ENCODE peak calls at places on chromosome 13, in eight cellular contexts. D, V, T, X, U, P, B and F are unnamed samples.
A peak's percentile ranks its signal among the peaks of the same experiment; 100 is the strongest.

GRCh38 chr13:113777311-113778260 is 18.6 kb downstream of the TMEM255B start:
- DNase-seq in D (no peak), V (no peak), T (no peak), X (no peak), U (no peak), P (peak; percentile 22), B (no peak), F (peak; percentile 25)

GRCh38 chr13:110517505-110518149 is 43.9 kb downstream of the RAB20 start:
- DNase-seq in D (no peak), V (no peak), T (no peak), X (no peak), U (no peak), P (peak; percentile 40), B (no peak), F (no peak)

GRCh38 chr13:37094840-37095239 is 10.6 kb downstream of the CSNK1A1L start:
- DNase-seq in D (no peak), V (no peak), T (no peak), X (no peak), U (no peak), P (no peak), B (no peak), F (peak; percentile 25)

GRCh38 chr13:23993439-23993980 is 96.2 kb upstream of the C1QTNF9B start:
- DNase-seq in D (no peak), V (no peak), T (no peak), X (no peak), U (no peak), P (no peak), B (no peak), F (no peak)

GRCh38 chr13:71610876-71611275 is 256.1 kb downstream of the DACH1 start:
- DNase-seq in D (no peak), V (no peak), T (no peak), X (no peak), U (no peak), P (no peak), B (no peak), F (peak; percentile 80)

GRCh38 chr13:33213797-33214196 is 71.8 kb downstream of the STARD13 start:
- DNase-seq in D (no peak), V (no peak), T (no peak), X (no peak), U (no peak), P (peak; percentile 50), B (no peak), F (no peak)

GRCh38 chr13:77434289-77434688 is 101.2 kb upstream of the SCEL start:
- DNase-seq in D (no peak), V (no peak), T (no peak), X (no peak), U (no peak), P (no peak), B (no peak), F (no peak)

GRCh38 chr13:40464349-40464748 is 202.1 kb downstream of the FOXO1 start:
- DNase-seq in D (no peak), V (no peak), T (no peak), X (no peak), U (no peak), P (no peak), B (no peak), F (no peak)

GRCh38 chr13:51645154-51645650 is 60.9 kb downstream of the WDFY2 start:
- DNase-seq in D (no peak), V (no peak), T (no peak), X (no peak), U (no peak), P (peak; percentile 85), B (no peak), F (peak; percentile 95)

GRCh38 chr13:52738719-52739467 is 727 bp downstream of the CNMD start:
- DNase-seq in D (no peak), V (no peak), T (no peak), X (no peak), U (no peak), P (no peak), B (no peak), F (no peak)

GRCh38 chr13:80945328-80945727 is 604.4 kb upstream of the SPRY2 start:
- DNase-seq in D (no peak), V (no peak), T (no peak), X (no peak), U (peak; percentile 16), P (no peak), B (no peak), F (no peak)

GRCh38 chr13:48561461-48562224 is 28.8 kb upstream of the RCBTB2 start:
- DNase-seq in D (no peak), V (no peak), T (no peak), X (no peak), U (no peak), P (no peak), B (no peak), F (peak; percentile 49)

GRCh38 chr13:100808330-100808729 is 133.7 kb upstream of the TMTC4 start:
- DNase-seq in D (no peak), V (no peak), T (no peak), X (no peak), U (no peak), P (no peak), B (no peak), F (no peak)

GRCh38 chr13:112928958-112929777 is 39.8 kb upstream of the MCF2L start:
- DNase-seq in D (no peak), V (no peak), T (no peak), X (no peak), U (no peak), P (peak; percentile 47), B (no peak), F (peak; percentile 59)

GRCh38 chr13:29436291-29436690 is 159.2 kb downstream of the SLC7A1 start:
- DNase-seq in D (no peak), V (no peak), T (no peak), X (no peak), U (no peak), P (peak; percentile 96), B (no peak), F (no peak)

GRCh38 chr13:44004881-44005280 is 125.2 kb downstream of the LACC1 start:
- DNase-seq in D (no peak), V (no peak), T (no peak), X (no peak), U (no peak), P (peak; percentile 67), B (no peak), F (no peak)

GRCh38 chr13:114020750-114021463 is 47.0 kb upstream of the C13orf46 start:
- DNase-seq in D (no peak), V (no peak), T (no peak), X (no peak), U (peak; percentile 10), P (no peak), B (no peak), F (no peak)